ENCODE peak calls at places on chromosome X, in six cellular contexts. L is K562, K is A549, C is HepG2, R is IMR-90, W is GM12878. J is an unnamed sample.

GRCh38 chrX:64338296-64338695 is 57.0 kb downstream of the MTMR8 start:
- DNase-seq in L (no peak), K (no peak), C (no peak), R (no peak), W (no peak), J (no peak)

GRCh38 chrX:104330966-104331365 is 76.2 kb upstream of the ESX1 start:
- DNase-seq in L (no peak), K (no peak), C (no peak), R (peak), W (no peak), J (no peak)

GRCh38 chrX:153967536-153968214 is 3.9 kb downstream of the HCFC1 start:
- DNase-seq in L (no peak), K (no peak), C (no peak), R (no peak), W (no peak), J (no peak)

GRCh38 chrX:101417981-101418841 is 10.2 kb downstream of the HNRNPH2 start:
- DNase-seq in L (no peak), K (no peak), C (no peak), R (no peak), W (no peak), J (peak)

GRCh38 chrX:67781132-67781531 is 237.3 kb downstream of the AR start:
- DNase-seq in L (no peak), K (peak), C (no peak), R (no peak), W (no peak), J (no peak)

GRCh38 chrX:153055827-153056748 is at the start of gene PNMA3:
- DNase-seq in L (peak), K (no peak), C (no peak), R (no peak), W (no peak), J (no peak)

GRCh38 chrX:64977830-64978229 is 1.6 kb upstream of the ZC4H2 start:
- DNase-seq in L (no peak), K (peak), C (peak), R (peak), W (no peak), J (no peak)

GRCh38 chrX:10482262-10482661 is 138.1 kb downstream of the MID1 start:
- DNase-seq in L (no peak), K (no peak), C (no peak), R (no peak), W (no peak), J (no peak)

GRCh38 chrX:13340182-13340791 is 20.4 kb upstream of the ATXN3L start:
- DNase-seq in L (no peak), K (no peak), C (no peak), R (peak), W (no peak), J (no peak)

GRCh38 chrX:13899607-13900006 is 82.7 kb upstream of the GPM6B start:
- DNase-seq in L (no peak), K (peak), C (no peak), R (peak), W (no peak), J (no peak)

GRCh38 chrX:23765449-23765848 is 17.5 kb upstream of the SAT1 start:
- DNase-seq in L (no peak), K (no peak), C (no peak), R (peak), W (no peak), J (no peak)

GRCh38 chrX:17521871-17522693 is 147.1 kb downstream of the NHS start:
- DNase-seq in L (peak), K (peak), C (no peak), R (peak), W (no peak), J (peak)

GRCh38 chrX:19836337-19836736 is 51.1 kb downstream of the SH3KBP1 start:
- DNase-seq in L (no peak), K (no peak), C (no peak), R (no peak), W (no peak), J (no peak)

GRCh38 chrX:16785247-16786138 is 773 bp upstream of the TXLNG start:
- DNase-seq in L (no peak), K (no peak), C (no peak), R (no peak), W (no peak), J (no peak)

GRCh38 chrX:46863072-46863471 is 26.2 kb downstream of the RP2 start:
- DNase-seq in L (no peak), K (no peak), C (no peak), R (no peak), W (no peak), J (no peak)

GRCh38 chrX:46860536-46860935 is 23.7 kb downstream of the RP2 start:
- DNase-seq in L (no peak), K (no peak), C (peak), R (no peak), W (no peak), J (no peak)

GRCh38 chrX:46865281-46865680 is 28.4 kb downstream of the RP2 start:
- DNase-seq in L (no peak), K (peak), C (peak), R (peak), W (no peak), J (no peak)
- TF ChIP-seq BHLHE40 in L (no peak), K (no peak), C (no peak), R (no peak), W (no peak), J (no peak)

DNA sequence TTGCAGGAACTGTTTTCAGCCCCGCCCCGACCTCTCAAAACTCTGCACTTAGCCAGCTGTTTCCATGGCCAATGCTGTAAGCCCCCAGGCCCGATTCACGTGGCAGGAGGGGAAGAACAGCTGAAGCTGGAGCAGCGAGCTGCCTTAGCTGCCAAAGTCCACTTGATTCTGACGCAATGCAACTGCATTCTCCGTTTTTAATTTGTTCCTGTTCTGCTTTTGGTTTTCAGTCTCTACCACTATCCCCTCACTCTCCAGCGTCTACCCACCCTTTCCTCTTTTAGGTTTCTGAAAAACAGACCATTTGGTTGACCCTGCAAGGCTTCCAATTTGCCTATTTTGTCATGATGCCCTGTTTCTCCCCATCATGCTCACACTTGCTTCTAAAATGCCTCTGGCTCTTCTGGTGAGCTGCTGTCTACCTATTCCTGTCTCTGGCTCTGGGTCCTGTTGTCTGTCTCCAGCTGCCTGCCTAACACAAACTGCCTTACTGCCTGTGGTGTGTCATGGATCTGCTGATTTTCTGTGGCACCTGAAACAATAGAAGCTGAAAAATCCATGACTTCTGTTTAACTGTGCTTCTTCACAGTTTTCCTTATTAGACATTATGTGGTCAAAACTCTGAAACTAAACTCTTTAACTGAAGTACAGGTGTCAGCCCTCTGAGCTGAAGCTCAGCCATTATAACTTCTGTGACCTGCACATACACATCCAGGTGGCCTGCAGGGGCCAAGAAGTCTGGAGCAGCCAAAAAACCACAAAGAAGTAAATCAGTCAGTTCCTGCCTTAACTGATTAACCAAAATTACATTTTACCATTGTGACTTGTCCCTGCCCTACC is 160.5 kb upstream of the AGTR2 start:
- DNase-seq in L (no peak), K (no peak), C (peak), R (no peak), W (peak), J (no peak)
- TF ChIP-seq BHLHE40 in L (no peak), K (no peak), C (no peak), R (no peak), W (peak), J (no peak)

GRCh38 chrX:107654778-107655761 is 26.8 kb downstream of the PRPS1 start:
- DNase-seq in L (peak), K (peak), C (peak), R (peak), W (no peak), J (peak)
- TF ChIP-seq BHLHE40 in L (peak), K (no peak), C (no peak), R (no peak), W (no peak), J (no peak)

GRCh38 chrX:25009407-25009806 is 6.4 kb downstream of the ARX start:
- DNase-seq in L (no peak), K (no peak), C (no peak), R (no peak), W (no peak), J (no peak)
- TF ChIP-seq BHLHE40 in L (no peak), K (no peak), C (no peak), R (no peak), W (no peak), J (no peak)

DNA sequence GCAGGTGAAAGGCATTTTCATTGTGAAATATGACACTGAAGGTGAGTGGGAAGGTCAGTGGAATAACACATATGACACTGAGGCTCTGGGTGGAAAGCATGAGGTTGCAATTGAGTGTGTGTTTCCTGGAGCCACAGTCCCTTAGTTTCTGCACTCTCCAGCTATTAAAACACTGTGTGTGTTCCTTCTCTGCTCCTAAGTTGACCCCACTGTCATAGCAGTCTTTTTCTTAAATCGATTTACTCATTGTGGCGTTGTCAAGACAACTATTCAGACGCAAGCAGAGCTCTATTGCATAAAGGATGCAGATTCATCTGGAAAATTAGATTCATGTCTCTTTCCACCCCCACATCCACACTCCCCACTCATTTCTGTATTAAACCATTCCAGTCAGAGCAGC is 154.3 kb upstream of the NUDT10 start:
- DNase-seq in L (no peak), K (no peak), C (no peak), R (no peak), W (no peak), J (no peak)
- TF ChIP-seq BHLHE40 in L (no peak), K (no peak), C (no peak), R (no peak), W (no peak), J (no peak)

DNA sequence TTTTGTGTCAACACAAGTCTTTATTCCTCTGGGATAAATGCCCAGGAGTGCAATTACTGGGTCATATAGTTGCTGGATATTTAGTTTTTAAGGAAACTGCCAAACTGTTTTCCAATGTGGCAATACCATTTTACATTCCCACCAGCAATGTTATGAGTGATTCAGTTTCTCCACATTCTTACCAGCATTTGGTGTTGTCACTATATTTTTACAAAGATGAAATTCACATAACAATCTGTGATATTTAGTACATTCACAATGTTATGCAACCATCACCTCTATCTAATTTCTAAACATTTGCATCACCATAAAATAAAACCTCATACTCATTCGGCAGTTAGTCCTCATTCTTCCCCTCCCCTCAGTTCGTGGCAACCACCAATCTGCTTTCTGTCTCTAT is 75.0 kb downstream of the MAMLD1 start:
- DNase-seq in L (no peak), K (no peak), C (no peak), R (peak), W (no peak), J (no peak)
- TF ChIP-seq BHLHE40 in L (no peak), K (no peak), C (no peak), R (no peak), W (no peak), J (no peak)

DNA sequence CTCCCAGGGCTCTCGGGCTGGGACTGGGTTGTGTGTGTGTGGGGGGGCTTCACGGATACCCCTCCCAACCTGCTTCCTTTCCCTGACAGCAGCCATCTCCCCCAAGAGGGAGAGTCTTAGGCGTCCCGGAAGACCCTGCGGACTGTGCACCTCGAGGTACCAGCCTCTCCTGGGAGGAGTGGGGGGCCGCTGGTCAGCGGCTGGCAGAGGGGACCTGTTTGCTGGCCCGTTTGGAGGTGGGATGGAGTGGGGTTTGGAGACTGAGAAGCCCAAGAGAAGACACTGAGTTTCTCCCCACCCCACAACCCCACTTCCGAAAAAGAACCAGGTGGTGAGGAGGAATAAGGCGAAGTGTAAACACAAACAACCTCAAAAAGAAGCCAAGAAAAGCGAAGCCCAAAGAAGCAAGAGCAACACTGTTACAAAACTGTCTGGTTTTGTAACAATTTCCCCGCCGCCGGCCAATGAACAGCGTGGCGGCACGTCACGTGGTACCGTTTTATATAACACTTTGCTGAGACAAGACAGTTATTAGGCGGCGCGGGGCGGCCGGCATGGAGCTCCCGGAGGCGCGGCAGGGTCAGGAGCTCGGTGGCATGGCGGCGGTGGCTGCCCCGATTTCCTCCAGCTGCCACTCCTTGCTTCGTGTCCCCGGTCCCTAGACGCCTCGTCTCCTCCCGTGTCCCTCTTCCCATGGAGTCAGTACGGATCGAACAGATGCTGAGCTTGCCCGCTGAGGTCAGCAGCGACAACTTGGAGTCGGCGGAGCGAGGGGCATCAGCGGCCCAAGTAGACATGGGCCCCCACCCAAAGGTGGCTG is at the start of gene LONRF3:
- DNase-seq in L (peak), K (peak), C (peak), R (peak), W (no peak), J (no peak)
- TF ChIP-seq BHLHE40 in L (no peak), K (no peak), C (no peak), R (no peak), W (no peak), J (no peak)

DNA sequence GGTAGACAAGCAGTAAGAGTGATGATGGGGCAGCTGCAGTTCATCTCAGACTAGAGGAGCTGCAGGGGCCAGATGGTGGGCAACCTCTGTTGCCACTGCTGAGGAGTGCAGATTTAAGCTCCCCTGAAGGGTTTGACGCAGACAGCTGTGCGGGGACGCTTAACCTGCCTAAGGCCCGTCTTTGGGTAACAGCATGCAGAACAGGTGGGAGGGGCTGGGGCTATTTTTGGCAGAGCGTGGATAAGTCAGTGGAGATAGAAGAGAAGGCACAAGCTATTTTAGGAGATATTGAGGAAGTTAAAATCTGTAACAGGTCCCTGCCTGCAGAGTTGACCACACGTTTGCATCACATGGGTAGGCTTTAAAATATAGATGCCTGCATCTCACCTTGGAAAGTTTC is 10.5 kb downstream of the CD99 start:
- DNase-seq in L (no peak), K (no peak), C (no peak), R (no peak), W (peak), J (no peak)
- TF ChIP-seq BHLHE40 in L (no peak), K (no peak), C (no peak), R (no peak), W (no peak), J (no peak)

GRCh38 chrX:37378830-37379229 is 29.7 kb downstream of the PRRG1 start:
- DNase-seq in L (no peak), K (no peak), C (no peak), R (no peak), W (no peak), J (no peak)
- TF ChIP-seq BHLHE40 in L (no peak), K (no peak), C (no peak), R (no peak), W (no peak), J (no peak)

DNA sequence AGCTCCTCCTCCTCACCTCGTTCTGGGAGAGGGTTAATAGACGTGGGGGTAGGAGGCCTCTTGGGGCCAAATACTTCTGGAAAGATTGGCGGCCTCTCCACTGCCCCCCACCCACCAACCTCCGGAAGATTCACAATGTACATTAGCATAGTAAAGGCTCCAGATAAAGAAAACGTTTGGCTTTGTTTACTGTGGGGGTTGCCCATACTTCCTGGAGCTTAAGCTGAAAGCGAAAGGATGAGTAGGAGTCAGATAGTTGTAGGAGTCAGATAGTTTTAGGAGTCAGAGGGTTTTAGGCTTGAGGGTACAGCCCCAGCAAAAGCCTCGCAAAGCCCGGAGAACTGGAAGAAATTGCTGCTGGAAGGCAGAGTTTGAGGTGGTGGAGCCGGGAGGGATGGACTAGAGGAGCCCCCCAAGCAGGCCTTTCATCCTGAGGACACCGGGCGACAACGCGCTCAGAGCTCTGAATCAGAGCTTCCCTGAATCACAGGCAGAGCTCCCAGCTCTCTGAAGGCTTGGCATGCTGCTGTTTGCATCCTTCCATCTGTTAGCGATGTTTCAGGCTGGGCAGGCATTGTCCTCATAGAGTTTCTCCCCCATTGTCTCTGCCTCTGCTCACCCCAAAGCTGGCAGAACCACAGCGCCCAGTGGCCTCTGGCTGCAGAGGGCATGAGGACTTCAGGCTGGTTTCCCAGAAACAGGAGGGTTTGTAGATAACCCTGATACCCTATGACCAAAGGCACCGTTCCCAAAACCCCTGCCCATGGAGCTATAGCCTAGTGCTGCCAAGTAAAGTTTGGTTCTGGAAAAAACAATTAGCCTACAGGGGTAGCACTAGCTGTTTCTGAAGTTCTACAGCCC is 280.7 kb downstream of the BCOR start:
- DNase-seq in L (peak), K (no peak), C (no peak), R (peak), W (no peak), J (no peak)
- TF ChIP-seq BHLHE40 in L (peak), K (no peak), C (no peak), R (no peak), W (no peak), J (no peak)

J was measured in HEK293T.